ENCODE peak calls at places on chromosome 19, in nine cellular contexts. One of them, this sample, is unnamed.

GRCh38 chr19:45321848-45322247 is 827 bp downstream of the CKM start:
- DNase-seq in cardiac fibroblast: no peak
- DNase-seq in activated T-helper 1 cell treated with Interleukin-2 at 50 U/mL for 16 hours: no peak
- DNase-seq in stomach: no peak
- DNase-seq in germinal center: no peak
- DNase-seq in WERI-Rb-1: no peak
- DNase-seq in stimulated activated naive CD8-positive, alpha-beta T cell treated with anti-CD3 and anti-CD28 coated beads, Interleukin-15, Interleukin-2, amounts not matched to agents 100 U/mL and 50 U/mL, for 24 hours: no peak
- DNase-seq in CD4-positive, alpha-beta memory T cell: no peak
- DNase-seq in stimulated activated CD4-positive, alpha-beta T cell treated with anti-CD3 and anti-CD28 coated beads, Interleukin-4, amount 100 ng/mL, for 4 hours: no peak
- DNase-seq in this sample: no peak

GRCh38 chr19:30567535-30568232 is 195.5 kb downstream of the ZNF536 start:
- DNase-seq in CD4-positive, alpha-beta memory T cell: no peak
- DNase-seq in activated T-helper 1 cell treated with Interleukin-2 at 50 U/mL for 16 hours: no peak
- DNase-seq in cardiac fibroblast: no peak
- DNase-seq in germinal center: no peak
- DNase-seq in WERI-Rb-1: peak; percentile 71
- DNase-seq in stomach: no peak
- DNase-seq in stimulated activated CD4-positive, alpha-beta T cell treated with anti-CD3 and anti-CD28 coated beads, Interleukin-4, amount 100 ng/mL, for 4 hours: no peak
- DNase-seq in stimulated activated naive CD8-positive, alpha-beta T cell treated with anti-CD3 and anti-CD28 coated beads, Interleukin-15, Interleukin-2, amounts not matched to agents 100 U/mL and 50 U/mL, for 24 hours: no peak
- DNase-seq in this sample: no peak

GRCh38 chr19:3671680-3672574 is 28.3 kb downstream of the PIP5K1C start:
- DNase-seq in WERI-Rb-1: no peak
- DNase-seq in stimulated activated naive CD8-positive, alpha-beta T cell treated with anti-CD3 and anti-CD28 coated beads, Interleukin-15, Interleukin-2, amounts not matched to agents 100 U/mL and 50 U/mL, for 24 hours: peak; percentile 71
- DNase-seq in activated T-helper 1 cell treated with Interleukin-2 at 50 U/mL for 16 hours: no peak
- DNase-seq in stimulated activated CD4-positive, alpha-beta T cell treated with anti-CD3 and anti-CD28 coated beads, Interleukin-4, amount 100 ng/mL, for 4 hours: peak; percentile 21
- DNase-seq in CD4-positive, alpha-beta memory T cell: no peak
- DNase-seq in stomach: no peak
- DNase-seq in cardiac fibroblast: peak; percentile 36
- DNase-seq in germinal center: no peak
- DNase-seq in this sample: no peak

GRCh38 chr19:14434157-14434501 is 1.0 kb downstream of the PKN1 start:
- DNase-seq in WERI-Rb-1: no peak
- DNase-seq in stimulated activated naive CD8-positive, alpha-beta T cell treated with anti-CD3 and anti-CD28 coated beads, Interleukin-15, Interleukin-2, amounts not matched to agents 100 U/mL and 50 U/mL, for 24 hours: no peak
- DNase-seq in stimulated activated CD4-positive, alpha-beta T cell treated with anti-CD3 and anti-CD28 coated beads, Interleukin-4, amount 100 ng/mL, for 4 hours: no peak
- DNase-seq in CD4-positive, alpha-beta memory T cell: no peak
- DNase-seq in activated T-helper 1 cell treated with Interleukin-2 at 50 U/mL for 16 hours: no peak
- DNase-seq in stomach: peak; percentile 28
- DNase-seq in cardiac fibroblast: no peak
- DNase-seq in germinal center: peak; percentile 45
- DNase-seq in this sample: peak; percentile 36

GRCh38 chr19:56964526-56964925 is 124.0 kb upstream of the PEG3 start:
- DNase-seq in germinal center: no peak
- DNase-seq in cardiac fibroblast: no peak
- DNase-seq in activated T-helper 1 cell treated with Interleukin-2 at 50 U/mL for 16 hours: no peak
- DNase-seq in stomach: no peak
- DNase-seq in CD4-positive, alpha-beta memory T cell: no peak
- DNase-seq in stimulated activated naive CD8-positive, alpha-beta T cell treated with anti-CD3 and anti-CD28 coated beads, Interleukin-15, Interleukin-2, amounts not matched to agents 100 U/mL and 50 U/mL, for 24 hours: no peak
- DNase-seq in stimulated activated CD4-positive, alpha-beta T cell treated with anti-CD3 and anti-CD28 coated beads, Interleukin-4, amount 100 ng/mL, for 4 hours: no peak
- DNase-seq in WERI-Rb-1: no peak
- DNase-seq in this sample: no peak

GRCh38 chr19:2016041-2016807 is 710 bp upstream of the BTBD2 start:
- DNase-seq in stimulated activated CD4-positive, alpha-beta T cell treated with anti-CD3 and anti-CD28 coated beads, Interleukin-4, amount 100 ng/mL, for 4 hours: peak; percentile 35
- DNase-seq in stimulated activated naive CD8-positive, alpha-beta T cell treated with anti-CD3 and anti-CD28 coated beads, Interleukin-15, Interleukin-2, amounts not matched to agents 100 U/mL and 50 U/mL, for 24 hours: peak; percentile 69
- DNase-seq in activated T-helper 1 cell treated with Interleukin-2 at 50 U/mL for 16 hours: peak; percentile 31
- DNase-seq in CD4-positive, alpha-beta memory T cell: peak; percentile 43
- DNase-seq in WERI-Rb-1: peak; percentile 81
- DNase-seq in stomach: peak; percentile 69
- DNase-seq in germinal center: peak; percentile 67
- DNase-seq in cardiac fibroblast: peak; percentile 93
- DNase-seq in this sample: peak; percentile 92

GRCh38 chr19:49875801-49876421 is 1.2 kb downstream of the AKT1S1 start:
- DNase-seq in germinal center: peak; percentile 48
- DNase-seq in stimulated activated naive CD8-positive, alpha-beta T cell treated with anti-CD3 and anti-CD28 coated beads, Interleukin-15, Interleukin-2, amounts not matched to agents 100 U/mL and 50 U/mL, for 24 hours: peak; percentile 70
- DNase-seq in stomach: no peak
- DNase-seq in WERI-Rb-1: peak; percentile 56
- DNase-seq in activated T-helper 1 cell treated with Interleukin-2 at 50 U/mL for 16 hours: peak; percentile 41
- DNase-seq in CD4-positive, alpha-beta memory T cell: no peak
- DNase-seq in stimulated activated CD4-positive, alpha-beta T cell treated with anti-CD3 and anti-CD28 coated beads, Interleukin-4, amount 100 ng/mL, for 4 hours: peak; percentile 57
- DNase-seq in cardiac fibroblast: peak; percentile 60
- DNase-seq in this sample: peak; percentile 80

GRCh38 chr19:49592486-49593232 is 1.7 kb downstream of the PRR12 start:
- DNase-seq in cardiac fibroblast: no peak
- DNase-seq in CD4-positive, alpha-beta memory T cell: no peak
- DNase-seq in stimulated activated naive CD8-positive, alpha-beta T cell treated with anti-CD3 and anti-CD28 coated beads, Interleukin-15, Interleukin-2, amounts not matched to agents 100 U/mL and 50 U/mL, for 24 hours: peak; percentile 46
- DNase-seq in stimulated activated CD4-positive, alpha-beta T cell treated with anti-CD3 and anti-CD28 coated beads, Interleukin-4, amount 100 ng/mL, for 4 hours: no peak
- DNase-seq in WERI-Rb-1: no peak
- DNase-seq in stomach: no peak
- DNase-seq in germinal center: peak; percentile 49
- DNase-seq in activated T-helper 1 cell treated with Interleukin-2 at 50 U/mL for 16 hours: no peak
- DNase-seq in this sample: peak; percentile 44

GRCh38 chr19:23118400-23118799 is 1.6 kb downstream of the ZNF730 start:
- DNase-seq in stomach: no peak
- DNase-seq in stimulated activated CD4-positive, alpha-beta T cell treated with anti-CD3 and anti-CD28 coated beads, Interleukin-4, amount 100 ng/mL, for 4 hours: no peak
- DNase-seq in WERI-Rb-1: no peak
- DNase-seq in CD4-positive, alpha-beta memory T cell: no peak
- DNase-seq in germinal center: no peak
- DNase-seq in activated T-helper 1 cell treated with Interleukin-2 at 50 U/mL for 16 hours: no peak
- DNase-seq in stimulated activated naive CD8-positive, alpha-beta T cell treated with anti-CD3 and anti-CD28 coated beads, Interleukin-15, Interleukin-2, amounts not matched to agents 100 U/mL and 50 U/mL, for 24 hours: no peak
- DNase-seq in cardiac fibroblast: no peak
- DNase-seq in this sample: no peak

GRCh38 chr19:3366104-3366760 is at the start of gene NFIC:
- DNase-seq in stimulated activated CD4-positive, alpha-beta T cell treated with anti-CD3 and anti-CD28 coated beads, Interleukin-4, amount 100 ng/mL, for 4 hours: peak; percentile 51
- DNase-seq in WERI-Rb-1: peak; percentile 77
- DNase-seq in activated T-helper 1 cell treated with Interleukin-2 at 50 U/mL for 16 hours: no peak
- DNase-seq in germinal center: no peak
- DNase-seq in cardiac fibroblast: peak; percentile 92
- DNase-seq in CD4-positive, alpha-beta memory T cell: no peak
- DNase-seq in stomach: peak; percentile 78
- DNase-seq in stimulated activated naive CD8-positive, alpha-beta T cell treated with anti-CD3 and anti-CD28 coated beads, Interleukin-15, Interleukin-2, amounts not matched to agents 100 U/mL and 50 U/mL, for 24 hours: peak; percentile 59
- DNase-seq in this sample: peak; percentile 84

GRCh38 chr19:18173572-18174294 is at the start of gene IFI30:
- DNase-seq in germinal center: peak; percentile 91
- DNase-seq in stimulated activated naive CD8-positive, alpha-beta T cell treated with anti-CD3 and anti-CD28 coated beads, Interleukin-15, Interleukin-2, amounts not matched to agents 100 U/mL and 50 U/mL, for 24 hours: peak; percentile 77
- DNase-seq in WERI-Rb-1: no peak
- DNase-seq in cardiac fibroblast: peak; percentile 55
- DNase-seq in CD4-positive, alpha-beta memory T cell: peak; percentile 55
- DNase-seq in stomach: peak; percentile 96
- DNase-seq in stimulated activated CD4-positive, alpha-beta T cell treated with anti-CD3 and anti-CD28 coated beads, Interleukin-4, amount 100 ng/mL, for 4 hours: peak; percentile 57
- DNase-seq in activated T-helper 1 cell treated with Interleukin-2 at 50 U/mL for 16 hours: peak; percentile 45
- DNase-seq in this sample: peak; percentile 89

GRCh38 chr19:16902545-16902944 is 13.7 kb downstream of the F2RL3 start:
- DNase-seq in cardiac fibroblast: no peak
- DNase-seq in stimulated activated naive CD8-positive, alpha-beta T cell treated with anti-CD3 and anti-CD28 coated beads, Interleukin-15, Interleukin-2, amounts not matched to agents 100 U/mL and 50 U/mL, for 24 hours: no peak
- DNase-seq in CD4-positive, alpha-beta memory T cell: no peak
- DNase-seq in stimulated activated CD4-positive, alpha-beta T cell treated with anti-CD3 and anti-CD28 coated beads, Interleukin-4, amount 100 ng/mL, for 4 hours: no peak
- DNase-seq in activated T-helper 1 cell treated with Interleukin-2 at 50 U/mL for 16 hours: no peak
- DNase-seq in WERI-Rb-1: no peak
- DNase-seq in germinal center: no peak
- DNase-seq in stomach: no peak
- DNase-seq in this sample: no peak

GRCh38 chr19:29858000-29858596 is 46.3 kb downstream of the CCNE1 start:
- DNase-seq in WERI-Rb-1: peak; percentile 71
- DNase-seq in activated T-helper 1 cell treated with Interleukin-2 at 50 U/mL for 16 hours: no peak
- DNase-seq in stomach: peak; percentile 50
- DNase-seq in germinal center: peak; percentile 56
- DNase-seq in CD4-positive, alpha-beta memory T cell: peak; percentile 36
- DNase-seq in stimulated activated CD4-positive, alpha-beta T cell treated with anti-CD3 and anti-CD28 coated beads, Interleukin-4, amount 100 ng/mL, for 4 hours: peak; percentile 36
- DNase-seq in stimulated activated naive CD8-positive, alpha-beta T cell treated with anti-CD3 and anti-CD28 coated beads, Interleukin-15, Interleukin-2, amounts not matched to agents 100 U/mL and 50 U/mL, for 24 hours: peak; percentile 55
- DNase-seq in cardiac fibroblast: no peak
- DNase-seq in this sample: peak; percentile 28

GRCh38 chr19:9945319-9945966 is 9.1 kb upstream of the OLFM2 start:
- DNase-seq in cardiac fibroblast: peak; percentile 99
- DNase-seq in stimulated activated CD4-positive, alpha-beta T cell treated with anti-CD3 and anti-CD28 coated beads, Interleukin-4, amount 100 ng/mL, for 4 hours: no peak
- DNase-seq in stimulated activated naive CD8-positive, alpha-beta T cell treated with anti-CD3 and anti-CD28 coated beads, Interleukin-15, Interleukin-2, amounts not matched to agents 100 U/mL and 50 U/mL, for 24 hours: no peak
- DNase-seq in CD4-positive, alpha-beta memory T cell: no peak
- DNase-seq in stomach: peak; percentile 41
- DNase-seq in germinal center: no peak
- DNase-seq in activated T-helper 1 cell treated with Interleukin-2 at 50 U/mL for 16 hours: no peak
- DNase-seq in WERI-Rb-1: no peak
- DNase-seq in this sample: peak; percentile 79

GRCh38 chr19:9848761-9849160 is 13.6 kb downstream of the PIN1 start:
- DNase-seq in activated T-helper 1 cell treated with Interleukin-2 at 50 U/mL for 16 hours: no peak
- DNase-seq in cardiac fibroblast: no peak
- DNase-seq in WERI-Rb-1: peak; percentile 76
- DNase-seq in stimulated activated naive CD8-positive, alpha-beta T cell treated with anti-CD3 and anti-CD28 coated beads, Interleukin-15, Interleukin-2, amounts not matched to agents 100 U/mL and 50 U/mL, for 24 hours: no peak
- DNase-seq in CD4-positive, alpha-beta memory T cell: no peak
- DNase-seq in germinal center: no peak
- DNase-seq in stomach: no peak
- DNase-seq in stimulated activated CD4-positive, alpha-beta T cell treated with anti-CD3 and anti-CD28 coated beads, Interleukin-4, amount 100 ng/mL, for 4 hours: no peak
- DNase-seq in this sample: no peak

GRCh38 chr19:4035582-4035981 is 28.0 kb downstream of the PIAS4 start:
- DNase-seq in germinal center: no peak
- DNase-seq in WERI-Rb-1: no peak
- DNase-seq in activated T-helper 1 cell treated with Interleukin-2 at 50 U/mL for 16 hours: no peak
- DNase-seq in CD4-positive, alpha-beta memory T cell: no peak
- DNase-seq in stomach: no peak
- DNase-seq in stimulated activated naive CD8-positive, alpha-beta T cell treated with anti-CD3 and anti-CD28 coated beads, Interleukin-15, Interleukin-2, amounts not matched to agents 100 U/mL and 50 U/mL, for 24 hours: no peak
- DNase-seq in stimulated activated CD4-positive, alpha-beta T cell treated with anti-CD3 and anti-CD28 coated beads, Interleukin-4, amount 100 ng/mL, for 4 hours: no peak
- DNase-seq in cardiac fibroblast: no peak
- DNase-seq in this sample: no peak

GRCh38 chr19:48370955-48371354 is 6.8 kb downstream of the SYNGR4 start:
- DNase-seq in activated T-helper 1 cell treated with Interleukin-2 at 50 U/mL for 16 hours: no peak
- DNase-seq in germinal center: no peak
- DNase-seq in CD4-positive, alpha-beta memory T cell: no peak
- DNase-seq in stimulated activated CD4-positive, alpha-beta T cell treated with anti-CD3 and anti-CD28 coated beads, Interleukin-4, amount 100 ng/mL, for 4 hours: no peak
- DNase-seq in cardiac fibroblast: no peak
- DNase-seq in stomach: no peak
- DNase-seq in stimulated activated naive CD8-positive, alpha-beta T cell treated with anti-CD3 and anti-CD28 coated beads, Interleukin-15, Interleukin-2, amounts not matched to agents 100 U/mL and 50 U/mL, for 24 hours: no peak
- DNase-seq in WERI-Rb-1: no peak
- DNase-seq in this sample: no peak

GRCh38 chr19:28868836-28869235 is 344.1 kb downstream of the UQCRFS1 start:
- DNase-seq in activated T-helper 1 cell treated with Interleukin-2 at 50 U/mL for 16 hours: no peak
- DNase-seq in cardiac fibroblast: no peak
- DNase-seq in stimulated activated naive CD8-positive, alpha-beta T cell treated with anti-CD3 and anti-CD28 coated beads, Interleukin-15, Interleukin-2, amounts not matched to agents 100 U/mL and 50 U/mL, for 24 hours: no peak
- DNase-seq in WERI-Rb-1: no peak
- DNase-seq in CD4-positive, alpha-beta memory T cell: no peak
- DNase-seq in germinal center: no peak
- DNase-seq in stimulated activated CD4-positive, alpha-beta T cell treated with anti-CD3 and anti-CD28 coated beads, Interleukin-4, amount 100 ng/mL, for 4 hours: no peak
- DNase-seq in stomach: no peak
- DNase-seq in this sample: no peak

GRCh38 chr19:6729573-6730152 is 7.7 kb downstream of the GPR108 start:
- DNase-seq in activated T-helper 1 cell treated with Interleukin-2 at 50 U/mL for 16 hours: no peak
- DNase-seq in stomach: no peak
- DNase-seq in germinal center: no peak
- DNase-seq in cardiac fibroblast: no peak
- DNase-seq in CD4-positive, alpha-beta memory T cell: no peak
- DNase-seq in WERI-Rb-1: no peak
- DNase-seq in stimulated activated CD4-positive, alpha-beta T cell treated with anti-CD3 and anti-CD28 coated beads, Interleukin-4, amount 100 ng/mL, for 4 hours: no peak
- DNase-seq in stimulated activated naive CD8-positive, alpha-beta T cell treated with anti-CD3 and anti-CD28 coated beads, Interleukin-15, Interleukin-2, amounts not matched to agents 100 U/mL and 50 U/mL, for 24 hours: no peak
- DNase-seq in this sample: no peak

GRCh38 chr19:47109541-47110375 is 3.8 kb downstream of the ZC3H4 start:
- DNase-seq in cardiac fibroblast: peak; percentile 62
- DNase-seq in WERI-Rb-1: no peak
- DNase-seq in stomach: no peak
- DNase-seq in stimulated activated naive CD8-positive, alpha-beta T cell treated with anti-CD3 and anti-CD28 coated beads, Interleukin-15, Interleukin-2, amounts not matched to agents 100 U/mL and 50 U/mL, for 24 hours: peak; percentile 60
- DNase-seq in stimulated activated CD4-positive, alpha-beta T cell treated with anti-CD3 and anti-CD28 coated beads, Interleukin-4, amount 100 ng/mL, for 4 hours: peak; percentile 47
- DNase-seq in CD4-positive, alpha-beta memory T cell: peak; percentile 47
- DNase-seq in activated T-helper 1 cell treated with Interleukin-2 at 50 U/mL for 16 hours: no peak
- DNase-seq in germinal center: no peak
- DNase-seq in this sample: no peak

GRCh38 chr19:44585371-44586141 is 27.8 kb upstream of the IGSF23 start:
- DNase-seq in activated T-helper 1 cell treated with Interleukin-2 at 50 U/mL for 16 hours: no peak
- DNase-seq in WERI-Rb-1: no peak
- DNase-seq in cardiac fibroblast: peak; percentile 60
- DNase-seq in stomach: no peak
- DNase-seq in stimulated activated naive CD8-positive, alpha-beta T cell treated with anti-CD3 and anti-CD28 coated beads, Interleukin-15, Interleukin-2, amounts not matched to agents 100 U/mL and 50 U/mL, for 24 hours: no peak
- DNase-seq in stimulated activated CD4-positive, alpha-beta T cell treated with anti-CD3 and anti-CD28 coated beads, Interleukin-4, amount 100 ng/mL, for 4 hours: no peak
- DNase-seq in germinal center: no peak
- DNase-seq in CD4-positive, alpha-beta memory T cell: no peak
- DNase-seq in this sample: peak; percentile 49

GRCh38 chr19:51002101-51002532 is 713 bp upstream of the KLK8 start:
- DNase-seq in germinal center: no peak
- DNase-seq in CD4-positive, alpha-beta memory T cell: no peak
- DNase-seq in WERI-Rb-1: no peak
- DNase-seq in stimulated activated naive CD8-positive, alpha-beta T cell treated with anti-CD3 and anti-CD28 coated beads, Interleukin-15, Interleukin-2, amounts not matched to agents 100 U/mL and 50 U/mL, for 24 hours: no peak
- DNase-seq in activated T-helper 1 cell treated with Interleukin-2 at 50 U/mL for 16 hours: no peak
- DNase-seq in stimulated activated CD4-positive, alpha-beta T cell treated with anti-CD3 and anti-CD28 coated beads, Interleukin-4, amount 100 ng/mL, for 4 hours: no peak
- DNase-seq in stomach: no peak
- DNase-seq in cardiac fibroblast: no peak
- DNase-seq in this sample: no peak

GRCh38 chr19:5154129-5154798 is 185.4 kb downstream of the KDM4B start:
- DNase-seq in stimulated activated naive CD8-positive, alpha-beta T cell treated with anti-CD3 and anti-CD28 coated beads, Interleukin-15, Interleukin-2, amounts not matched to agents 100 U/mL and 50 U/mL, for 24 hours: peak; percentile 73
- DNase-seq in activated T-helper 1 cell treated with Interleukin-2 at 50 U/mL for 16 hours: no peak
- DNase-seq in CD4-positive, alpha-beta memory T cell: no peak
- DNase-seq in WERI-Rb-1: peak; percentile 71
- DNase-seq in stimulated activated CD4-positive, alpha-beta T cell treated with anti-CD3 and anti-CD28 coated beads, Interleukin-4, amount 100 ng/mL, for 4 hours: peak; percentile 39
- DNase-seq in cardiac fibroblast: peak; percentile 22
- DNase-seq in stomach: peak; percentile 52
- DNase-seq in germinal center: peak; percentile 67
- DNase-seq in this sample: no peak

GRCh38 chr19:2609389-2610116 is 92.9 kb downstream of the GNG7 start:
- DNase-seq in activated T-helper 1 cell treated with Interleukin-2 at 50 U/mL for 16 hours: no peak
- DNase-seq in CD4-positive, alpha-beta memory T cell: no peak
- DNase-seq in germinal center: peak; percentile 5
- DNase-seq in stimulated activated naive CD8-positive, alpha-beta T cell treated with anti-CD3 and anti-CD28 coated beads, Interleukin-15, Interleukin-2, amounts not matched to agents 100 U/mL and 50 U/mL, for 24 hours: no peak
- DNase-seq in stimulated activated CD4-positive, alpha-beta T cell treated with anti-CD3 and anti-CD28 coated beads, Interleukin-4, amount 100 ng/mL, for 4 hours: no peak
- DNase-seq in stomach: no peak
- DNase-seq in cardiac fibroblast: no peak
- DNase-seq in WERI-Rb-1: no peak
- DNase-seq in this sample: no peak

GRCh38 chr19:34316247-34316646 is 48.7 kb upstream of the GPI start:
- DNase-seq in stomach: no peak
- DNase-seq in cardiac fibroblast: no peak
- DNase-seq in stimulated activated CD4-positive, alpha-beta T cell treated with anti-CD3 and anti-CD28 coated beads, Interleukin-4, amount 100 ng/mL, for 4 hours: no peak
- DNase-seq in activated T-helper 1 cell treated with Interleukin-2 at 50 U/mL for 16 hours: no peak
- DNase-seq in germinal center: no peak
- DNase-seq in WERI-Rb-1: no peak
- DNase-seq in stimulated activated naive CD8-positive, alpha-beta T cell treated with anti-CD3 and anti-CD28 coated beads, Interleukin-15, Interleukin-2, amounts not matched to agents 100 U/mL and 50 U/mL, for 24 hours: no peak
- DNase-seq in CD4-positive, alpha-beta memory T cell: no peak
- DNase-seq in this sample: no peak

GRCh38 chr19:31326329-31327028 is 22.8 kb downstream of the TSHZ3 start:
- DNase-seq in cardiac fibroblast: no peak
- DNase-seq in CD4-positive, alpha-beta memory T cell: no peak
- DNase-seq in stimulated activated naive CD8-positive, alpha-beta T cell treated with anti-CD3 and anti-CD28 coated beads, Interleukin-15, Interleukin-2, amounts not matched to agents 100 U/mL and 50 U/mL, for 24 hours: no peak
- DNase-seq in activated T-helper 1 cell treated with Interleukin-2 at 50 U/mL for 16 hours: no peak
- DNase-seq in stimulated activated CD4-positive, alpha-beta T cell treated with anti-CD3 and anti-CD28 coated beads, Interleukin-4, amount 100 ng/mL, for 4 hours: no peak
- DNase-seq in stomach: no peak
- DNase-seq in WERI-Rb-1: no peak
- DNase-seq in germinal center: no peak
- DNase-seq in this sample: no peak

GRCh38 chr19:17234911-17235617 is 9.0 kb downstream of the OCEL1 start:
- DNase-seq in cardiac fibroblast: peak; percentile 49
- DNase-seq in stimulated activated CD4-positive, alpha-beta T cell treated with anti-CD3 and anti-CD28 coated beads, Interleukin-4, amount 100 ng/mL, for 4 hours: peak; percentile 62
- DNase-seq in stomach: peak; percentile 68
- DNase-seq in activated T-helper 1 cell treated with Interleukin-2 at 50 U/mL for 16 hours: peak; percentile 34
- DNase-seq in WERI-Rb-1: peak; percentile 71
- DNase-seq in CD4-positive, alpha-beta memory T cell: peak; percentile 50
- DNase-seq in stimulated activated naive CD8-positive, alpha-beta T cell treated with anti-CD3 and anti-CD28 coated beads, Interleukin-15, Interleukin-2, amounts not matched to agents 100 U/mL and 50 U/mL, for 24 hours: peak; percentile 78
- DNase-seq in germinal center: peak; percentile 62
- DNase-seq in this sample: peak; percentile 60

GRCh38 chr19:12778020-12778904 is 2.9 kb upstream of the HOOK2 start:
- DNase-seq in WERI-Rb-1: peak; percentile 81
- DNase-seq in CD4-positive, alpha-beta memory T cell: peak; percentile 55
- DNase-seq in cardiac fibroblast: peak; percentile 92
- DNase-seq in germinal center: no peak
- DNase-seq in stimulated activated naive CD8-positive, alpha-beta T cell treated with anti-CD3 and anti-CD28 coated beads, Interleukin-15, Interleukin-2, amounts not matched to agents 100 U/mL and 50 U/mL, for 24 hours: peak; percentile 66
- DNase-seq in stomach: peak; percentile 79
- DNase-seq in stimulated activated CD4-positive, alpha-beta T cell treated with anti-CD3 and anti-CD28 coated beads, Interleukin-4, amount 100 ng/mL, for 4 hours: peak; percentile 47
- DNase-seq in activated T-helper 1 cell treated with Interleukin-2 at 50 U/mL for 16 hours: no peak
- DNase-seq in this sample: peak; percentile 81

GRCh38 chr19:39100500-39101166 is 16.5 kb downstream of the ACP7 start:
- DNase-seq in stimulated activated CD4-positive, alpha-beta T cell treated with anti-CD3 and anti-CD28 coated beads, Interleukin-4, amount 100 ng/mL, for 4 hours: no peak
- DNase-seq in CD4-positive, alpha-beta memory T cell: no peak
- DNase-seq in stomach: no peak
- DNase-seq in stimulated activated naive CD8-positive, alpha-beta T cell treated with anti-CD3 and anti-CD28 coated beads, Interleukin-15, Interleukin-2, amounts not matched to agents 100 U/mL and 50 U/mL, for 24 hours: no peak
- DNase-seq in cardiac fibroblast: no peak
- DNase-seq in WERI-Rb-1: no peak
- DNase-seq in germinal center: no peak
- DNase-seq in activated T-helper 1 cell treated with Interleukin-2 at 50 U/mL for 16 hours: no peak
- DNase-seq in this sample: no peak

GRCh38 chr19:39413269-39413902 is 917 bp downstream of the PLEKHG2 start:
- DNase-seq in activated T-helper 1 cell treated with Interleukin-2 at 50 U/mL for 16 hours: no peak
- DNase-seq in cardiac fibroblast: peak; percentile 83
- DNase-seq in stimulated activated CD4-positive, alpha-beta T cell treated with anti-CD3 and anti-CD28 coated beads, Interleukin-4, amount 100 ng/mL, for 4 hours: peak; percentile 33
- DNase-seq in stimulated activated naive CD8-positive, alpha-beta T cell treated with anti-CD3 and anti-CD28 coated beads, Interleukin-15, Interleukin-2, amounts not matched to agents 100 U/mL and 50 U/mL, for 24 hours: no peak
- DNase-seq in WERI-Rb-1: peak; percentile 80
- DNase-seq in germinal center: peak; percentile 52
- DNase-seq in CD4-positive, alpha-beta memory T cell: peak; percentile 36
- DNase-seq in stomach: no peak
- DNase-seq in this sample: peak; percentile 44

GRCh38 chr19:48999481-49000325 is 6.0 kb downstream of the RUVBL2 start:
- DNase-seq in germinal center: peak; percentile 63
- DNase-seq in stomach: peak; percentile 65
- DNase-seq in stimulated activated CD4-positive, alpha-beta T cell treated with anti-CD3 and anti-CD28 coated beads, Interleukin-4, amount 100 ng/mL, for 4 hours: peak; percentile 54
- DNase-seq in stimulated activated naive CD8-positive, alpha-beta T cell treated with anti-CD3 and anti-CD28 coated beads, Interleukin-15, Interleukin-2, amounts not matched to agents 100 U/mL and 50 U/mL, for 24 hours: peak; percentile 73
- DNase-seq in WERI-Rb-1: peak; percentile 77
- DNase-seq in activated T-helper 1 cell treated with Interleukin-2 at 50 U/mL for 16 hours: peak; percentile 59
- DNase-seq in CD4-positive, alpha-beta memory T cell: peak; percentile 64
- DNase-seq in cardiac fibroblast: peak; percentile 81
- DNase-seq in this sample: no peak